ENCODE peak calls at places on chromosomes 13 and 19, in ten cellular contexts. J is IMR-90; G is HAP-1; V is AG04450; W is memory B cell; D is adipocyte; Q is NCI-H2081; Z is HEK293T; X is amniotic stem cell; E is activated CD4-positive, alpha-beta T cell treated with anti-CD3 and anti-CD28 coated beads, Interleukin-2, amount 50 U/mL, for 24 hours. O is an unnamed sample.

GRCh38 chr13:101945435-101945834 is 456.4 kb downstream of the FGF14 start:
- DNase-seq in J (no peak), G (no peak), V (no peak), W (no peak), D (no peak), Q (no peak), Z (no peak), X (no peak), E (no peak), O (no peak)

GRCh38 chr13:72565893-72566292 is 161.5 kb downstream of the MZT1 start:
- DNase-seq in J (peak), G (peak), V (no peak), W (no peak), D (peak), Q (peak), Z (peak), X (peak), E (no peak), O (no peak)

GRCh38 chr19:28397311-28397710 is 815.6 kb downstream of the UQCRFS1 start:
- DNase-seq in J (no peak), G (no peak), V (no peak), W (no peak), D (no peak), Q (no peak), Z (no peak), X (no peak), E (no peak), O (no peak)

GRCh38 chr19:15562145-15562544 is 52.9 kb upstream of the CYP4F8 start:
- DNase-seq in J (no peak), G (no peak), V (no peak), W (no peak), D (no peak), Q (no peak), Z (no peak), X (no peak), E (no peak), O (no peak)

GRCh38 chr19:31408460-31409124 is 59.4 kb upstream of the TSHZ3 start:
- DNase-seq in J (peak), G (no peak), V (peak), W (no peak), D (peak), Q (no peak), Z (no peak), X (peak), E (no peak), O (no peak)

GRCh38 chr13:66375756-66376155 is 854.4 kb downstream of the PCDH9 start:
- DNase-seq in J (peak), G (no peak), V (no peak), W (no peak), D (peak), Q (no peak), Z (no peak), X (no peak), E (no peak), O (no peak)

GRCh38 chr13:98889419-98890079 is 88.3 kb downstream of the DOCK9 start:
- DNase-seq in J (no peak), G (no peak), V (no peak), W (no peak), D (no peak), Q (no peak), Z (no peak), X (no peak), E (no peak), O (no peak)

GRCh38 chr13:41058229-41059070 is 2.9 kb upstream of the WBP4 start:
- DNase-seq in J (peak), G (no peak), V (no peak), W (no peak), D (no peak), Q (no peak), Z (no peak), X (no peak), E (no peak), O (no peak)

GRCh38 chr19:48290923-48291700 is 21.2 kb downstream of the ZNF114 start:
- DNase-seq in J (peak), G (peak), V (no peak), W (peak), D (peak), Q (peak), Z (peak), X (peak), E (peak), O (no peak)

GRCh38 chr19:9528757-9529336 is 9.6 kb downstream of the ZNF426 start:
- DNase-seq in J (peak), G (no peak), V (no peak), W (no peak), D (peak), Q (no peak), Z (no peak), X (no peak), E (no peak), O (no peak)

GRCh38 chr19:6693056-6693471 is 23.1 kb upstream of the TNFSF14 start:
- DNase-seq in J (no peak), G (no peak), V (no peak), W (no peak), D (no peak), Q (no peak), Z (no peak), X (no peak), E (no peak), O (no peak)

GRCh38 chr19:17889609-17890214 is 18.0 kb downstream of the SLC5A5 start:
- DNase-seq in J (peak), G (peak), V (no peak), W (no peak), D (peak), Q (no peak), Z (peak), X (no peak), E (no peak), O (no peak)

O was measured in NCI-H1048.